ENCODE peak calls at places on chromosomes 16 and 17, in eight cellular contexts. D is fibroblast of the aortic adventitia; C is fibroblast of mammary gland; Z is CD8-positive, alpha-beta T cell; M is AG04450; W is left ventricle myocardium inferior; P is IMR-90; R is heart left ventricle. G is an unnamed sample.

GRCh38 chr16:11896776-11897175 is 19.0 kb downstream of the GSPT1 start:
- DNase-seq in Z (no peak), R (no peak), W (no peak), M (peak; percentile 36), C (peak; percentile 83), D (peak; percentile 72), P (peak; percentile 92), G (peak; percentile 83)

GRCh38 chr16:82761858-82762257 is 135.1 kb downstream of the CDH13 start:
- DNase-seq in M (peak; percentile 2), Z (no peak), P (peak; percentile 38), C (peak; percentile 18), D (peak; percentile 52), R (no peak), W (no peak), G (peak; percentile 41)

GRCh38 chr17:44558349-44559287 is 1.3 kb downstream of the FZD2 start:
- DNase-seq in W (no peak), Z (no peak), R (no peak), C (no peak), D (no peak), P (peak; percentile 60), M (no peak), G (no peak)

GRCh38 chr16:80317132-80318098 is 223.4 kb upstream of the DYNLRB2 start:
- DNase-seq in W (no peak), M (no peak), R (no peak), C (no peak), Z (no peak), P (peak; percentile 20), D (no peak), G (no peak)

GRCh38 chr16:51164167-51164566 is 13.1 kb upstream of the SALL1 start:
- DNase-seq in R (no peak), P (peak; percentile 67), C (peak; percentile 69), D (no peak), M (no peak), W (no peak), Z (no peak), G (no peak)

GRCh38 chr16:50600582-50601283 is 52.5 kb downstream of the NKD1 start:
- DNase-seq in R (no peak), C (no peak), M (no peak), W (no peak), P (no peak), D (no peak), Z (no peak), G (no peak)

GRCh38 chr17:28675980-28676379 is 14.0 kb downstream of the SUPT6H start:
- DNase-seq in D (no peak), Z (no peak), M (no peak), R (no peak), W (no peak), P (no peak), C (no peak), G (no peak)

GRCh38 chr17:1029912-1030656 is 33.2 kb downstream of the TIMM22 start:
- DNase-seq in Z (no peak), D (no peak), C (no peak), M (no peak), P (no peak), R (no peak), W (no peak), G (no peak)

GRCh38 chr16:81181013-81181720 is 57.3 kb upstream of the BCO1 start:
- DNase-seq in C (peak; percentile 98), M (peak; percentile 89), Z (no peak), P (peak; percentile 97), W (peak; percentile 81), D (peak; percentile 97), R (peak; percentile 83), G (peak; percentile 97)

GRCh38 chr16:58025351-58026138 is at the start of gene MMP15:
- DNase-seq in M (no peak), W (peak; percentile 79), D (peak; percentile 48), C (peak; percentile 46), Z (peak; percentile 69), P (peak; percentile 50), R (peak; percentile 78), G (peak; percentile 63)

GRCh38 chr16:56477096-56477878 is 25.9 kb downstream of the OGFOD1 start:
- DNase-seq in Z (no peak), R (no peak), P (peak; percentile 93), D (peak; percentile 84), C (peak; percentile 91), M (peak; percentile 58), W (no peak), G (peak; percentile 82)

GRCh38 chr17:48907713-48908046 is 527 bp upstream of the UBE2Z start:
- DNase-seq in W (no peak), P (peak; percentile 64), M (no peak), R (no peak), Z (no peak), C (peak; percentile 65), D (no peak), G (peak; percentile 72)

GRCh38 chr17:4108397-4108796 is 34.4 kb downstream of the ZZEF1 start:
- DNase-seq in W (no peak), Z (no peak), P (no peak), C (no peak), M (no peak), D (no peak), R (no peak), G (no peak)

GRCh38 chr17:42618442-42619150 is 9.1 kb downstream of the TUBG1 start:
- DNase-seq in M (no peak), D (no peak), C (peak; percentile 12), P (no peak), Z (no peak), W (peak; percentile 60), R (peak; percentile 66), G (no peak)

DNA sequence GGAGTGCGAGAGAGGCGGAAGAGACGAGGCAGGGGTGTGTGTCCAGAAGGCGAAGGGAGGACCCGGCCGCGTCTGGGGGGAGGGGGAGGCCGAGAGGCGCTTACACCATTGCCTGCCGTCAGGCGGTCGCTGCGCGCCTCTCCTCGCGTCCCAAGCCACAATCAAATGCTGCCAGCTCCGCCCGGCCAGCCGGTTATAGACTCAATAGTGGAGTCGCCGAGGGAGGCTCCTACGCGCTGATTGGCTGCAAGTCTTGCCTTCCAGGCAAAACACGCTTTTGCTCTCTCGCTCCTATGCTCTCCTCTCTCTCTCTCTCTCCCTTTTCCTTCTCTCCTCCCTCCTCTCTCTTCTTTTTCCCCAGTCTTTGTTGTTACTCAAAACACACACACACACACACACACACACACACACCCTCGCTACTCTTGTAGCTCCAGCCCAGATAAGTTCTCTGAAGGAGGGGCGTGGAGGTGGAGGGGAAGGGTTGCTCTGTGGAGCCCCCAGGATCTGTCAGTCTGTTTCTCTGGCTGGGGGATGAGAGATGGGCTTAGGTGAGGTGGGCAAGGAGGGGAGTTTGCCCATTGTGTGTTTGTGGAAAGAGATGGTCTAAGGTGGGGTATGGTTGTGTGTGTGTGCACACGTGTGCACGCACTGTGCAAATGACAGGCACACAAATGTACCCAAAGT is at the start of gene DLX3:
- DNase-seq in C (peak; percentile 72), R (peak; percentile 65), W (peak; percentile 63), Z (peak; percentile 31), M (no peak), D (peak; percentile 70), P (peak; percentile 62), G (peak; percentile 81)
- H3K4me3 ChIP-seq in C (peak within 1 kb of the TSS; percentile 29), R (peak within 1 kb of the TSS; percentile 16), W (peak within 1 kb of the TSS; percentile 64), Z (peak within 1 kb of the TSS; percentile 61), M (peak within 1 kb of the TSS; percentile 25), D (peak within 1 kb of the TSS; percentile 31), P (no peak within 1 kb of the TSS), G (peak within 1 kb of the TSS; percentile 18)

DNA sequence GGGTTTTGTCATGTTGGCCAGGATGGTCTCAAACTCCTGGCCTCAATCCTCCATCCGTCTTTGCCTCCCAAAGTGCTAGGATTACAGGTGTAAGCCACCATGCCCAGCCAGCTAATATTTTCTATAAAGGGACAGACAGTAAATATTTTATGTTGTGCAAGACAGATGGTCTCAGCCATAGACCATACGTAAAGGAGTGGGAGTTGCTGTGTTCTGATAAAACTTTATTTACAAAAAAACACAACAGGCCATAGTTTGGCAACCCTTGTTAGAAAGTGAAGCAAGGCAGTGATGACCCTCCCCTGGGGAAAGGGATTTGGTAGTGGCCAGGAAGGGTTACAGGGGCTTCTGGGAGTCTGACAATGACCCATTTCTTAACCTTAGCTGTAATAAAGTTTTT is 119.7 kb downstream of the GSG1L start:
- DNase-seq in M (no peak), R (no peak), D (no peak), Z (no peak), C (no peak), P (no peak), W (no peak), G (no peak)
- TF ChIP-seq CTCF in M (no peak), R (no peak), D (no peak), Z (no peak), C (no peak), P (no peak), W (no peak), G (no peak)

DNA sequence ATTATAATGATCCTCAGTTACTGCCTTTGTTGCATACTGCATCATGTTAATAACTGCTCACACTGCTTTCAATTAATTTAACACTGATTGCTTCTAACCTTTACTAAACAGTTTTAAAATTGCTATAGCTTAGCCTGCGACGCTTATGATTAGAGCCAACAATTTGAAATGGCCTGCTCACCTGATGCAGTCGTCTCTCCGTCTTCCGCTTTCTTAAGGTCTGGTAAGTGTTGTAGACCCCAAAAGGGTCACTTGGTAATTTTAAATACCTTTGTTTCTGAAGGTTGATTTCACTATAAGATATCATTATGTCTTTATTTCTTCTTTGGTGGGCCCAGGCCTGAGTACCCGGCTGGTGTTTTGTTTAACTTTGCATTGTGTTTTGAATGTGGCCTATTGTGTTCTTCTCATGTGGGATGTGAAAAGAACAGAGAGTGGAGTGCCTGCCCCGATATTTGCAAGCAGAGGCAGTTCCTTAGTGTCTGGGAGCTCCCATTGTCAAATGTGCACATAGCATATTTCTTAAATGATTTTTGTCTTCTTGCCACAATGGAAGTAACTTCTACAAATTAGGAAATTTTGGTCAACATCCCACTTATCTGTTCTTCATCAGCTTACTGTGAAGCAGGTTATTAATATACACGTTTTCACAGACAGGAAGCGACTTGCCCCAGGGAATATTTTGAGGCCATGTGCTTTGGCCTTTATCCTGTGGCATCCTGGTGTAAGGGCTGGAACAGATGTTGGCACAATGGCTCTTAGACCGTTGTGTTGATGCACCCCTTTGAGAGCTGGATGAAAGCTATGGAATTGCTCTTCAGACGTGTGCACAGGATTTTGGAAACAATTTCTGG is 2.9 kb downstream of the PHKB start:
- DNase-seq in C (no peak), M (no peak), R (no peak), P (no peak), Z (no peak), D (no peak), W (no peak), G (no peak)
- H3K4me3 ChIP-seq in C (no peak overlapping the region), M (no peak overlapping the region), R (no peak overlapping the region), P (no peak overlapping the region), Z (no peak overlapping the region), D (no peak overlapping the region), W (no peak overlapping the region), G (no peak overlapping the region)

GRCh38 chr16:54159490-54160080 is 127.0 kb downstream of the IRX3 start:
- DNase-seq in D (no peak), W (no peak), Z (no peak), R (no peak), M (no peak), C (no peak), P (no peak), G (no peak)

GRCh38 chr16:54160252-54160860 is 126.2 kb downstream of the IRX3 start:
- DNase-seq in R (no peak), W (no peak), C (no peak), Z (no peak), M (no peak), P (no peak), D (no peak), G (no peak)

GRCh38 chr16:54163197-54163843 is 123.3 kb downstream of the IRX3 start:
- DNase-seq in P (no peak), M (no peak), W (no peak), D (no peak), R (no peak), Z (no peak), C (no peak), G (no peak)

GRCh38 chr16:54158986-54159385 is 127.6 kb downstream of the IRX3 start:
- DNase-seq in C (no peak), D (no peak), W (no peak), Z (no peak), R (no peak), P (no peak), M (no peak), G (no peak)

GRCh38 chr16:54160939-54161897 is 125.4 kb downstream of the IRX3 start:
- DNase-seq in M (no peak), C (no peak), W (no peak), Z (no peak), R (no peak), D (no peak), P (no peak), G (no peak)
- TF ChIP-seq CTCF in M (no peak), C (no peak), W (no peak), Z (no peak), R (no peak), D (no peak), P (no peak), G (no peak)

G was measured in cardiac fibroblast.